ENCODE peak calls at places on chromosomes 7 and 10, in four cellular contexts. One of them, this sample, is unnamed. For H3K36me3 and H3K9me3, the result is how much of the 10 kb centered on the place peaks cover.

GRCh38 chr7:141754939-141755338 is 9.0 kb upstream of the TAS2R3 start:
- DNase-seq in cardiac muscle cell: peak
- DNase-seq in prostate gland: no peak
- DNase-seq in right lobe of liver: no peak
- DNase-seq in this sample: peak

GRCh38 chr10:5491477-5491876 is 7.9 kb downstream of the CALML5 start:
- DNase-seq in cardiac muscle cell: no peak
- DNase-seq in prostate gland: no peak
- DNase-seq in right lobe of liver: no peak
- DNase-seq in this sample: no peak

GRCh38 chr10:45000764-45001381 is at the start of gene ZNF22:
- DNase-seq in cardiac muscle cell: peak
- DNase-seq in prostate gland: no peak
- DNase-seq in right lobe of liver: peak
- DNase-seq in this sample: peak

GRCh38 chr7:156490021-156490800 is 150.4 kb upstream of the RNF32 start:
- DNase-seq in cardiac muscle cell: no peak
- DNase-seq in prostate gland: no peak
- DNase-seq in right lobe of liver: no peak
- DNase-seq in this sample: no peak

GRCh38 chr7:38002689-38003088 is 82.2 kb downstream of the EPDR1 start:
- DNase-seq in cardiac muscle cell: no peak
- DNase-seq in prostate gland: no peak
- DNase-seq in right lobe of liver: no peak
- DNase-seq in this sample: no peak

GRCh38 chr7:94289071-94289470 is 105.6 kb upstream of the COL1A2 start:
- DNase-seq in cardiac muscle cell: peak
- DNase-seq in prostate gland: peak
- DNase-seq in right lobe of liver: no peak
- DNase-seq in this sample: peak

GRCh38 chr10:60549686-60550085 is 160.0 kb upstream of the ANK3 start:
- DNase-seq in cardiac muscle cell: peak
- DNase-seq in prostate gland: no peak
- DNase-seq in right lobe of liver: no peak
- DNase-seq in this sample: peak

GRCh38 chr7:20112646-20113045 is 104.5 kb downstream of the MACC1 start:
- DNase-seq in cardiac muscle cell: no peak
- DNase-seq in prostate gland: no peak
- DNase-seq in right lobe of liver: no peak
- DNase-seq in this sample: no peak

GRCh38 chr7:30321089-30321991 is 36.9 kb downstream of the ZNRF2 start:
- DNase-seq in cardiac muscle cell: peak
- DNase-seq in prostate gland: no peak
- DNase-seq in right lobe of liver: no peak
- DNase-seq in this sample: no peak

GRCh38 chr10:77545585-77545984 is 92.0 kb downstream of the KCNMA1 start:
- DNase-seq in cardiac muscle cell: no peak
- DNase-seq in prostate gland: no peak
- DNase-seq in right lobe of liver: peak
- DNase-seq in this sample: no peak

GRCh38 chr10:132532784-132533560 is 4.6 kb upstream of the INPP5A start:
- DNase-seq in cardiac muscle cell: no peak
- DNase-seq in prostate gland: no peak
- DNase-seq in right lobe of liver: no peak
- DNase-seq in this sample: peak

GRCh38 chr10:8013619-8014018 is 40.9 kb upstream of the GATA3 start:
- DNase-seq in cardiac muscle cell: no peak
- DNase-seq in prostate gland: no peak
- DNase-seq in right lobe of liver: no peak
- DNase-seq in this sample: no peak

GRCh38 chr10:96309631-96310358 is 5.6 kb downstream of the DNTT start:
- DNase-seq in cardiac muscle cell: no peak
- DNase-seq in prostate gland: no peak
- DNase-seq in right lobe of liver: no peak
- DNase-seq in this sample: no peak

GRCh38 chr10:84522612-84523462 is 194.4 kb downstream of the CCSER2 start:
- DNase-seq in cardiac muscle cell: no peak
- DNase-seq in prostate gland: no peak
- DNase-seq in right lobe of liver: no peak
- DNase-seq in this sample: no peak

GRCh38 chr10:43843331-43844101 is 194.8 kb upstream of the ZNF32 start:
- DNase-seq in cardiac muscle cell: peak
- DNase-seq in prostate gland: no peak
- DNase-seq in right lobe of liver: no peak
- DNase-seq in this sample: no peak

GRCh38 chr10:126380352-126381076 is 7.8 kb downstream of the ADAM12 start:
- DNase-seq in cardiac muscle cell: no peak
- DNase-seq in prostate gland: no peak
- DNase-seq in right lobe of liver: no peak
- DNase-seq in this sample: no peak

GRCh38 chr10:79379512-79380124 is 32.3 kb downstream of the PPIF start:
- DNase-seq in cardiac muscle cell: peak
- DNase-seq in prostate gland: no peak
- DNase-seq in right lobe of liver: peak
- DNase-seq in this sample: no peak

GRCh38 chr7:47819054-47819920 is 129.0 kb downstream of the PKD1L1 start:
- DNase-seq in cardiac muscle cell: peak
- DNase-seq in prostate gland: peak
- DNase-seq in right lobe of liver: peak
- DNase-seq in this sample: peak

GRCh38 chr7:48304641-48305040 is 133.4 kb downstream of the ABCA13 start:
- DNase-seq in cardiac muscle cell: no peak
- DNase-seq in prostate gland: no peak
- DNase-seq in right lobe of liver: no peak
- DNase-seq in this sample: no peak

GRCh38 chr7:118948508-118948907 is 724.0 kb downstream of the ANKRD7 start:
- DNase-seq in cardiac muscle cell: no peak
- DNase-seq in prostate gland: no peak
- DNase-seq in right lobe of liver: no peak
- DNase-seq in this sample: no peak

GRCh38 chr10:110777017-110777416 is 94.7 kb upstream of the PDCD4 start:
- DNase-seq in cardiac muscle cell: no peak
- DNase-seq in prostate gland: no peak
- DNase-seq in right lobe of liver: no peak
- DNase-seq in this sample: no peak

GRCh38 chr10:32332299-32332750 is 14.6 kb downstream of the EPC1 start:
- DNase-seq in cardiac muscle cell: no peak
- DNase-seq in prostate gland: no peak
- DNase-seq in right lobe of liver: no peak
- DNase-seq in this sample: peak

GRCh38 chr7:51455948-51456347 is 139.3 kb upstream of the COBL start:
- DNase-seq in cardiac muscle cell: no peak
- DNase-seq in prostate gland: no peak
- DNase-seq in right lobe of liver: no peak
- DNase-seq in this sample: no peak

GRCh38 chr7:1007901-1008300 is 24.9 kb downstream of the CYP2W1 start:
- DNase-seq in cardiac muscle cell: no peak
- DNase-seq in prostate gland: no peak
- DNase-seq in right lobe of liver: no peak
- DNase-seq in this sample: no peak

GRCh38 chr7:1009747-1010146 is 26.8 kb downstream of the CYP2W1 start:
- DNase-seq in cardiac muscle cell: no peak
- DNase-seq in prostate gland: no peak
- DNase-seq in right lobe of liver: no peak
- DNase-seq in this sample: no peak

GRCh38 chr7:1008733-1009363 is 25.9 kb downstream of the CYP2W1 start:
- DNase-seq in cardiac muscle cell: no peak
- DNase-seq in prostate gland: no peak
- DNase-seq in right lobe of liver: no peak
- DNase-seq in this sample: no peak

GRCh38 chr7:1004018-1004880 is 21.3 kb downstream of the CYP2W1 start:
- DNase-seq in cardiac muscle cell: no peak
- DNase-seq in prostate gland: no peak
- DNase-seq in right lobe of liver: no peak
- DNase-seq in this sample: no peak

DNA sequence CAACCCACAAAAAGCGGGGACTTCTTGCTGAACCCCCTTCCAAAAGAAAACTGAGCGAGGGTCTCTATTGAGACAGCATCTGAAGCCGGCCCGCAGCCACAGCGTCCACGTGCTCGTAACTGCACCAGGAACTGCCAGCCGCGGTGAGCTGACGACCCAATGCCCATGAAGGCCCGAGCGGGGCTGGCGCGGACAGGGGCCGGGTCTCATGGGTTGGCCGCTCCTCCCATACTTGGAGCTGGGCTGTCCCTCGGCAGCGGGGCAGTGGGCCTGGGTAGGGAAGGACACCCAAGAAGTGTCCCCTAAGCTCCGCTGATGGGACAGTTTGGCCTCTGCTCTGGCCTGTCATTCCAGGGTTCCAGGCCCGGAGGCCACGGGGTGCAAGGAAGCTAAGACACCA is 22.3 kb downstream of the CYP2W1 start:
- DNase-seq in cardiac muscle cell: no peak
- DNase-seq in prostate gland: no peak
- DNase-seq in right lobe of liver: no peak
- DNase-seq in this sample: no peak
- H3K36me3 ChIP-seq in cardiac muscle cell: under half
- H3K36me3 ChIP-seq in prostate gland: under half
- H3K36me3 ChIP-seq in right lobe of liver: under half
- H3K36me3 ChIP-seq in this sample: under half

GRCh38 chr7:45104844-45105587 is 6.5 kb downstream of the TBRG4 start:
- DNase-seq in cardiac muscle cell: no peak
- DNase-seq in prostate gland: no peak
- DNase-seq in right lobe of liver: no peak
- DNase-seq in this sample: no peak

GRCh38 chr7:45101748-45102147 is 9.7 kb downstream of the TBRG4 start:
- DNase-seq in cardiac muscle cell: no peak
- DNase-seq in prostate gland: no peak
- DNase-seq in right lobe of liver: no peak
- DNase-seq in this sample: no peak

GRCh38 chr7:45100761-45101480 is 10.6 kb downstream of the TBRG4 start:
- DNase-seq in cardiac muscle cell: no peak
- DNase-seq in prostate gland: no peak
- DNase-seq in right lobe of liver: no peak
- DNase-seq in this sample: no peak

GRCh38 chr7:45103958-45104843 is 7.3 kb downstream of the TBRG4 start:
- DNase-seq in cardiac muscle cell: no peak
- DNase-seq in prostate gland: no peak
- DNase-seq in right lobe of liver: no peak
- DNase-seq in this sample: no peak

DNA sequence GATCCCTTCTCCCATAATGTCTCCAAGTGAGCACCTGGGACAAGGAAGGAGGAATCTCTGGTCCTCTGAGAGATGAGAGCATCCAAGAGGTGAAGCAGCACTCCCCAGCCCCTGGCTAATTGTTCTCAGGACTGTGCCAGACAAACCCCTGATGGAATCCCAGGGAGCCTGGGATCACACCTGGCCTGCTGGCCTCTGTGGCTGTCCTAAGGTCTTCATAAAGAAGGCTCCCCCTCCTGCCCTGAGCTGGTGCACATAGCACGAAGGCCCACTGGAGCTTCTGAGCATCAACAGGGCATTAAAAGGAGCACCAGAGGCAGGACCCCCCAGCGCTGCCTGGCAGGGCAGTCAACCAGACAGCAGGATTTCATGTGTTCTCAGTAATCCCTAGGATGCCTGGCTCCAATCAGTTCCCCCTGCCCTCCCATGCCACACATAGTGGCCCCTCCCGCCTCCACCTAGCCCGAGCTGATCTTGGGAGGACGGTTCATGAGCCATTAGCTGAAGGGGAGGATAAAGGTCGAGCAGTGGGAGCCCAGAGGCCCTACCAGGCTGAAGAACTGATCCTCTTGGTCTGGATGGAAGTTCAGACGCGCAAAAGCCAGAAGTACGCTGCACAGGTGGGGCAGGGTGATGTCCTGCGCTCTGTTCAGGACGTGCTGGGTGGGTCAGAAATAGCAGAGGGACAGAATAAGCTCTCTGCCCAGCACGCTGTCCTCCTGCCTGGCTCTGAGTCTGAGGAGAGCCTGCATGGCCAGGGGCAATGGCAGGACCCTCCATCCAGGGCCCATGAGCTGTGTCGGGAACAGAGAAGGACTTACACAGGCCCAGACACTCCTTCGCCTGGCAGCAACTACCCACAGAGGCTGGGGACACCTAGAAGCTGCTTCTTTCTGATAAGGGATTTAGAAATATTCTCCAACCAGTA is 8.4 kb downstream of the TBRG4 start:
- DNase-seq in cardiac muscle cell: no peak
- DNase-seq in prostate gland: no peak
- DNase-seq in right lobe of liver: no peak
- DNase-seq in this sample: no peak
- TF ChIP-seq CTCF in cardiac muscle cell: no peak
- TF ChIP-seq CTCF in prostate gland: no peak
- TF ChIP-seq CTCF in right lobe of liver: no peak
- TF ChIP-seq CTCF in this sample: no peak

GRCh38 chr7:42543953-42544352 is 306.9 kb upstream of the GLI3 start:
- DNase-seq in cardiac muscle cell: peak
- DNase-seq in prostate gland: no peak
- DNase-seq in right lobe of liver: no peak
- DNase-seq in this sample: no peak
- H3K9me3 ChIP-seq in cardiac muscle cell: under half
- H3K9me3 ChIP-seq in prostate gland: under half
- H3K9me3 ChIP-seq in right lobe of liver: under half
- H3K9me3 ChIP-seq in this sample: under half

GRCh38 chr10:68202965-68203358 is 29.0 kb downstream of the ATOH7 start:
- DNase-seq in cardiac muscle cell: peak
- DNase-seq in prostate gland: no peak
- DNase-seq in right lobe of liver: no peak
- DNase-seq in this sample: no peak

GRCh38 chr10:68211635-68212034 is 20.3 kb downstream of the ATOH7 start:
- DNase-seq in cardiac muscle cell: no peak
- DNase-seq in prostate gland: no peak
- DNase-seq in right lobe of liver: no peak
- DNase-seq in this sample: no peak

GRCh38 chr10:68212721-68213352 is 19.1 kb downstream of the ATOH7 start:
- DNase-seq in cardiac muscle cell: peak
- DNase-seq in prostate gland: no peak
- DNase-seq in right lobe of liver: no peak
- DNase-seq in this sample: peak

GRCh38 chr10:68208424-68209042 is 23.4 kb downstream of the ATOH7 start:
- DNase-seq in cardiac muscle cell: peak
- DNase-seq in prostate gland: peak
- DNase-seq in right lobe of liver: peak
- DNase-seq in this sample: peak
- H3K36me3 ChIP-seq in cardiac muscle cell: under half
- H3K36me3 ChIP-seq in prostate gland: under half
- H3K36me3 ChIP-seq in right lobe of liver: under half
- H3K36me3 ChIP-seq in this sample: under half

DNA sequence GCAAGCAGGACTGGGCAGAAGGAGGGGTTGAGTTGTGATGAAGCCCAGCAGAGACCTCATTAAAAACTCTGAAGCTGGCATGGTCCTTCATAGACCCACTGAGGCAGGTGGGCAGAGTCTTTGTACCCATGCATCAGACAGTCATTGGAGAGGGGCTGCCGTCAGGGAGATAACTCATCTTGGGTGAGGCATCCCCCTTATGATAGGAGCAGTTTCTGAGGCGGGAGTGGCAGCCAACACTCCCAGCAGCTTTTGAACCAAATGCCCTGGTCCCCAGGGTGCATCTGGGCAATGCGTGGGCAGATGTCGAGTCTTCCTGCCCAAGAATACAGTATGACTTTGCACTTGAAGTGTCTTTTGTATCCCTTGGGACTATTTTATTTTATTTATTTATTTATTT is 68.1 kb downstream of the HTR5A start:
- DNase-seq in cardiac muscle cell: no peak
- DNase-seq in prostate gland: no peak
- DNase-seq in right lobe of liver: no peak
- DNase-seq in this sample: no peak
- TF ChIP-seq CTCF in cardiac muscle cell: no peak
- TF ChIP-seq CTCF in prostate gland: no peak
- TF ChIP-seq CTCF in right lobe of liver: no peak
- TF ChIP-seq CTCF in this sample: no peak